ENCODE peak calls at places on chromosomes 12 and 14, in ten cellular contexts. K is omental fat pad; W is Calu3; Z is brain microvascular endothelial cell; X is CD8-positive, alpha-beta T cell; V is RWPE1; L is body of pancreas; O is progenitor cell of endocrine pancreas; Y is AG09309; D is fibroblast of lung. S is an unnamed sample.
A peak's percentile ranks its signal among the peaks of the same experiment; 100 is the strongest.

GRCh38 chr12:108906971-108907370 is 27.1 kb downstream of the DAO start:
- DNase-seq in K (no peak), W (no peak), X (no peak), Z (no peak), O (no peak), L (no peak), D (no peak), V (no peak), Y (no peak), S (no peak)

GRCh38 chr14:67999693-68000384 is 180.3 kb downstream of the RAD51B start:
- DNase-seq in W (no peak), O (no peak), Y (no peak), L (no peak), Z (peak; percentile 62), X (no peak), V (peak; percentile 75), K (no peak), D (peak; percentile 84), S (no peak)

GRCh38 chr12:132972374-132972773 is 13.8 kb upstream of the ZNF26 start:
- DNase-seq in D (no peak), Z (no peak), Y (no peak), V (no peak), K (no peak), X (no peak), O (no peak), W (no peak), L (no peak), S (no peak)

GRCh38 chr14:44778562-44778961 is 183.2 kb downstream of the KLHL28 start:
- DNase-seq in Y (no peak), Z (no peak), D (peak; percentile 54), X (no peak), K (no peak), L (no peak), V (no peak), O (no peak), W (no peak), S (no peak)

GRCh38 chr12:114666746-114667668 is 17.0 kb downstream of the TBX3 start:
- DNase-seq in X (no peak), K (no peak), D (no peak), O (no peak), W (no peak), L (no peak), V (no peak), Y (no peak), Z (no peak), S (no peak)

GRCh38 chr14:85529803-85530574 is at the start of gene FLRT2:
- DNase-seq in W (no peak), L (peak; percentile 71), Z (peak; percentile 68), X (no peak), Y (no peak), K (no peak), O (peak; percentile 13), V (peak; percentile 50), D (peak; percentile 71), S (peak; percentile 91)

GRCh38 chr12:89234324-89235114 is 117.8 kb downstream of the DUSP6 start:
- DNase-seq in V (no peak), K (no peak), Z (no peak), X (no peak), O (no peak), L (no peak), Y (no peak), D (no peak), W (no peak), S (no peak)

GRCh38 chr12:47808574-47809380 is 10.9 kb downstream of the HDAC7 start:
- DNase-seq in Y (no peak), L (no peak), D (no peak), W (no peak), X (peak; percentile 52), Z (no peak), O (no peak), K (no peak), V (no peak), S (no peak)

GRCh38 chr12:14185441-14186192 is 179.9 kb upstream of the ATF7IP start:
- DNase-seq in O (peak; percentile 38), X (peak; percentile 11), W (peak; percentile 47), K (no peak), L (peak; percentile 53), D (peak; percentile 37), V (peak; percentile 48), Y (peak; percentile 11), Z (peak; percentile 41), S (no peak)

GRCh38 chr12:16165506-16165905 is 112.0 kb downstream of the SLC15A5 start:
- DNase-seq in Z (peak; percentile 64), O (no peak), Y (no peak), X (no peak), V (peak; percentile 48), K (no peak), D (peak; percentile 63), W (peak; percentile 56), L (peak; percentile 51), S (no peak)

GRCh38 chr12:14157129-14157747 is 175.8 kb upstream of the GRIN2B start:
- DNase-seq in D (no peak), X (no peak), W (no peak), V (no peak), O (no peak), Y (no peak), K (no peak), Z (no peak), L (no peak), S (no peak)

GRCh38 chr12:89709994-89710872 is 1.6 kb upstream of the ATP2B1 start:
- DNase-seq in K (peak; percentile 37), Y (peak; percentile 14), O (peak; percentile 46), Z (peak; percentile 28), L (peak; percentile 35), V (no peak), W (peak; percentile 61), D (no peak), X (no peak), S (no peak)

GRCh38 chr12:19316420-19316819 is 122.9 kb upstream of the AEBP2 start:
- DNase-seq in X (no peak), Y (no peak), D (peak; percentile 25), K (no peak), V (no peak), O (no peak), Z (peak; percentile 35), L (no peak), W (peak; percentile 17), S (no peak)

GRCh38 chr14:58746261-58746660 is 108.5 kb downstream of the DACT1 start:
- DNase-seq in L (peak; percentile 35), O (no peak), K (no peak), V (peak; percentile 69), Z (peak; percentile 56), W (peak; percentile 54), D (peak; percentile 77), X (no peak), Y (no peak), S (no peak)

GRCh38 chr12:50765325-50765911 is 1.5 kb downstream of the ATF1 start:
- DNase-seq in K (no peak), D (peak; percentile 66), Y (no peak), O (no peak), V (peak; percentile 62), X (peak; percentile 39), L (peak; percentile 42), W (peak; percentile 29), Z (no peak), S (no peak)

GRCh38 chr12:114269153-114269552 is 136.8 kb downstream of the TBX5 start:
- DNase-seq in Z (no peak), L (no peak), X (no peak), V (no peak), Y (no peak), K (no peak), D (no peak), O (no peak), W (no peak), S (no peak)

GRCh38 chr14:94113490-94113889 is 3.0 kb downstream of the IFI27 start:
- DNase-seq in O (no peak), D (no peak), W (no peak), Y (no peak), K (peak; percentile 19), Z (no peak), L (peak; percentile 56), V (no peak), X (no peak), S (no peak)

GRCh38 chr12:131901431-131902331 is 7.3 kb downstream of the ULK1 start:
- DNase-seq in X (no peak), O (no peak), W (peak; percentile 44), L (peak; percentile 65), V (peak; percentile 46), D (no peak), K (no peak), Z (no peak), Y (no peak), S (no peak)

DNA sequence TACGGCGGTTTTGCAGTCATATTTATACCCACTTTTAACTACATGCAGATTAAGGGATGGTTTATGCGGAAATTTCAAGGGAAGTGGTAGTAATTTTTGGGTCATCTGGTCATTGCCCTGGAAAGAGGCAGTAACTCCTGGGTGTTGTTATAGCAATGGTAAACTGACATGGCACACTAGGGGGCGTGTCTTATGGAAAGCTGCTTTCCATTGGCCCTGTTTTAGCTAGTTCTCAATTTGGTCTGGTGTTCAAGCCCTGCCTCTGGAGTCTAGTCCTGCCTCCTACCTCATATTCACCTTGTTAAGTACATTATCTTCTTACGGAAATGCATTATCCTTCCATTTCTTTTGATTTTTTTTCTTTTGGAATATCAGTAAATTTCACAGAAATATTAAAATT is 1.7 kb upstream of the IAPP start:
- DNase-seq in O (no peak), V (no peak), Y (no peak), L (no peak), D (no peak), Z (no peak), W (no peak), K (no peak), X (no peak), S (no peak)
- TF ChIP-seq CTCF in O (no peak), V (no peak), Y (no peak), L (no peak), D (no peak), Z (no peak), W (no peak), K (no peak), X (no peak), S (no peak)

DNA sequence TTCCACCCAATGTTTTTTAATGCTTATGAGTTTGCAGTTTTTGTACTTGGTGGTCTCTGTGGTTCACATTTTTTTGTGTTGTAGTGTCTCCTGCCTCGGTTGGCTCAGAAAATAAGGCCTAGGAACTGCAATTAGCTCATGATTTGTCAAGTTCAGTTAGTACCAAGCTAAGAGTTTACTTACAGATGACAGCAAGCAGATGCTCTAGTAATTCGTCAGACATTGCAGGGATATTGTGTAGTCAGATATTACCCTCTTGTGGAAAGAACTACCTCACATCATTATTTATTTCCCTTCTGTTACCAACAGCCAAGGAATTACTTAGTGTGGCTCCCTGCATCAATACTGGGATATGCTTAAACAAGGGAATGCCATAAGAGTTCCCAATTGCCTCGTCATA is 14.6 kb downstream of the DYRK2 start:
- DNase-seq in O (no peak), L (no peak), V (no peak), X (no peak), Y (no peak), W (no peak), Z (no peak), K (no peak), D (peak; percentile 88), S (no peak)
- TF ChIP-seq CTCF in O (no peak), L (no peak), V (no peak), X (no peak), Y (peak; percentile 10), W (no peak), Z (no peak), K (no peak), D (no peak), S (no peak)

GRCh38 chr12:107736914-107737313 is 24.0 kb downstream of the PRDM4 start:
- DNase-seq in D (no peak), O (no peak), K (no peak), X (no peak), W (no peak), L (no peak), V (no peak), Y (no peak), Z (no peak), S (no peak)
- TF ChIP-seq CTCF in D (no peak), O (no peak), K (no peak), X (no peak), W (no peak), L (no peak), V (no peak), Y (no peak), Z (no peak), S (no peak)

GRCh38 chr14:78782551-78782950 is 612.4 kb downstream of the NRXN3 start:
- DNase-seq in D (no peak), Z (no peak), Y (no peak), V (no peak), L (no peak), W (no peak), K (no peak), X (no peak), O (no peak), S (no peak)
- TF ChIP-seq CTCF in D (no peak), Z (no peak), Y (no peak), V (no peak), L (no peak), W (no peak), K (no peak), X (no peak), O (no peak), S (no peak)

S was measured in osteocyte.